ENCODE peak calls at places on chromosomes 5 and 9, in five cellular contexts. One of them, this sample, is unnamed.
A peak's percentile ranks its signal among the peaks of the same experiment; 100 is the strongest.

GRCh38 chr9:18474778-18475177 is 825 bp downstream of the ADAMTSL1 start:
- DNase-seq in cardiac muscle cell: no peak
- DNase-seq in GM04504: no peak
- DNase-seq in H9: no peak
- DNase-seq in SK-N-MC: no peak
- DNase-seq in this sample: no peak

GRCh38 chr5:179065703-179066102 is 5.5 kb downstream of the ZNF354C start:
- DNase-seq in SK-N-MC: no peak
- DNase-seq in cardiac muscle cell: no peak
- DNase-seq in GM04504: no peak
- DNase-seq in H9: no peak
- DNase-seq in this sample: no peak

GRCh38 chr5:107289030-107289714 is 381.6 kb downstream of the EFNA5 start:
- DNase-seq in SK-N-MC: no peak
- DNase-seq in H9: no peak
- DNase-seq in GM04504: no peak
- DNase-seq in cardiac muscle cell: no peak
- DNase-seq in this sample: no peak

GRCh38 chr9:115162946-115163345 is 45.0 kb upstream of the TNC start:
- DNase-seq in GM04504: peak; percentile 45
- DNase-seq in cardiac muscle cell: no peak
- DNase-seq in SK-N-MC: no peak
- DNase-seq in H9: no peak
- DNase-seq in this sample: no peak

GRCh38 chr9:20618361-20618799 is 3.9 kb downstream of the MLLT3 start:
- DNase-seq in cardiac muscle cell: no peak
- DNase-seq in GM04504: peak; percentile 70
- DNase-seq in SK-N-MC: no peak
- DNase-seq in H9: no peak
- DNase-seq in this sample: no peak

GRCh38 chr5:86118542-86118941 is 499.2 kb upstream of the COX7C start:
- DNase-seq in GM04504: no peak
- DNase-seq in H9: no peak
- DNase-seq in SK-N-MC: no peak
- DNase-seq in cardiac muscle cell: no peak
- DNase-seq in this sample: no peak

GRCh38 chr9:99457406-99457805 is 235.3 kb downstream of the SEC61B start:
- DNase-seq in cardiac muscle cell: no peak
- DNase-seq in GM04504: no peak
- DNase-seq in SK-N-MC: peak; percentile 93
- DNase-seq in H9: no peak
- DNase-seq in this sample: no peak

GRCh38 chr5:112931473-112931872 is 9.4 kb upstream of the REEP5 start:
- DNase-seq in H9: no peak
- DNase-seq in GM04504: peak; percentile 39
- DNase-seq in SK-N-MC: no peak
- DNase-seq in cardiac muscle cell: peak; percentile 19
- DNase-seq in this sample: no peak

GRCh38 chr5:65926276-65926761 is at the start of gene ERBIN:
- DNase-seq in H9: peak; percentile 52
- DNase-seq in GM04504: peak; percentile 79
- DNase-seq in SK-N-MC: no peak
- DNase-seq in cardiac muscle cell: peak; percentile 69
- DNase-seq in this sample: peak; percentile 93

GRCh38 chr9:89902450-89902849 is 297.6 kb downstream of the GADD45G start:
- DNase-seq in H9: peak; percentile 14
- DNase-seq in SK-N-MC: no peak
- DNase-seq in GM04504: peak; percentile 39
- DNase-seq in cardiac muscle cell: no peak
- DNase-seq in this sample: peak; percentile 30

GRCh38 chr5:1125030-1125357 is 13.1 kb upstream of the SLC12A7 start:
- DNase-seq in H9: no peak
- DNase-seq in cardiac muscle cell: peak; percentile 64
- DNase-seq in SK-N-MC: no peak
- DNase-seq in GM04504: peak; percentile 6
- DNase-seq in this sample: no peak

GRCh38 chr5:66989286-66989685 is 207.3 kb downstream of the CD180 start:
- DNase-seq in SK-N-MC: peak; percentile 3
- DNase-seq in cardiac muscle cell: peak; percentile 47
- DNase-seq in GM04504: no peak
- DNase-seq in H9: no peak
- DNase-seq in this sample: no peak

GRCh38 chr5:1737790-1738405 is 61.7 kb downstream of the MRPL36 start:
- DNase-seq in H9: peak; percentile 39
- DNase-seq in cardiac muscle cell: peak; percentile 54
- DNase-seq in GM04504: no peak
- DNase-seq in SK-N-MC: peak; percentile 3
- DNase-seq in this sample: no peak

GRCh38 chr5:62689599-62690368 is 111.2 kb downstream of the LRRC70 start:
- DNase-seq in SK-N-MC: no peak
- DNase-seq in cardiac muscle cell: no peak
- DNase-seq in GM04504: no peak
- DNase-seq in H9: no peak
- DNase-seq in this sample: no peak

GRCh38 chr5:58201922-58202648 is 257.8 kb downstream of the PLK2 start:
- DNase-seq in SK-N-MC: no peak
- DNase-seq in GM04504: no peak
- DNase-seq in H9: no peak
- DNase-seq in cardiac muscle cell: no peak
- DNase-seq in this sample: no peak

GRCh38 chr9:93908591-93909241 is 46.4 kb downstream of the BARX1 start:
- DNase-seq in SK-N-MC: no peak
- DNase-seq in cardiac muscle cell: no peak
- DNase-seq in GM04504: no peak
- DNase-seq in H9: no peak
- DNase-seq in this sample: no peak

GRCh38 chr9:133130721-133131244 is 9.7 kb upstream of the RALGDS start:
- DNase-seq in cardiac muscle cell: no peak
- DNase-seq in H9: no peak
- DNase-seq in GM04504: no peak
- DNase-seq in SK-N-MC: no peak
- DNase-seq in this sample: no peak

GRCh38 chr5:178213748-178214151 is 9.4 kb downstream of the HNRNPAB start:
- DNase-seq in H9: no peak
- DNase-seq in SK-N-MC: no peak
- DNase-seq in GM04504: no peak
- DNase-seq in cardiac muscle cell: no peak
- DNase-seq in this sample: no peak

GRCh38 chr5:178218237-178218636 is 13.9 kb downstream of the HNRNPAB start:
- DNase-seq in GM04504: no peak
- DNase-seq in SK-N-MC: no peak
- DNase-seq in cardiac muscle cell: no peak
- DNase-seq in H9: no peak
- DNase-seq in this sample: no peak

GRCh38 chr5:104299998-104300706 is 737.6 kb upstream of the NUDT12 start:
- DNase-seq in H9: no peak
- DNase-seq in cardiac muscle cell: no peak
- DNase-seq in SK-N-MC: no peak
- DNase-seq in GM04504: no peak
- DNase-seq in this sample: no peak

GRCh38 chr9:131222460-131222859 is 53.9 kb downstream of the FAM78A start:
- DNase-seq in cardiac muscle cell: no peak
- DNase-seq in SK-N-MC: no peak
- DNase-seq in GM04504: no peak
- DNase-seq in H9: no peak
- DNase-seq in this sample: peak; percentile 53

GRCh38 chr5:5159282-5160108 is 19.4 kb downstream of the ADAMTS16 start:
- DNase-seq in cardiac muscle cell: no peak
- DNase-seq in SK-N-MC: no peak
- DNase-seq in GM04504: no peak
- DNase-seq in H9: no peak
- DNase-seq in this sample: no peak

GRCh38 chr9:14314929-14315753 is 1.2 kb upstream of the NFIB start:
- DNase-seq in H9: peak; percentile 65
- DNase-seq in cardiac muscle cell: peak; percentile 87
- DNase-seq in SK-N-MC: no peak
- DNase-seq in GM04504: no peak
- DNase-seq in this sample: peak; percentile 96

GRCh38 chr5:157506066-157506590 is 46.1 kb downstream of the NIPAL4 start:
- DNase-seq in cardiac muscle cell: no peak
- DNase-seq in SK-N-MC: no peak
- DNase-seq in H9: no peak
- DNase-seq in GM04504: no peak
- DNase-seq in this sample: no peak

GRCh38 chr5:168424506-168425298 is 61.6 kb upstream of the RARS1 start:
- DNase-seq in cardiac muscle cell: no peak
- DNase-seq in SK-N-MC: no peak
- DNase-seq in H9: no peak
- DNase-seq in GM04504: no peak
- DNase-seq in this sample: no peak

GRCh38 chr5:6710551-6711318 is 2.5 kb upstream of the TENT4A start:
- DNase-seq in H9: no peak
- DNase-seq in GM04504: no peak
- DNase-seq in SK-N-MC: no peak
- DNase-seq in cardiac muscle cell: no peak
- DNase-seq in this sample: no peak

GRCh38 chr5:51652980-51653379 is 269.7 kb downstream of the ISL1 start:
- DNase-seq in GM04504: no peak
- DNase-seq in SK-N-MC: no peak
- DNase-seq in H9: no peak
- DNase-seq in cardiac muscle cell: no peak
- DNase-seq in this sample: no peak

GRCh38 chr5:19369048-19369447 is 619.0 kb downstream of the CDH18 start:
- DNase-seq in GM04504: no peak
- DNase-seq in cardiac muscle cell: no peak
- DNase-seq in H9: no peak
- DNase-seq in SK-N-MC: no peak
- DNase-seq in this sample: no peak

GRCh38 chr9:84921175-84921574 is 251.6 kb downstream of the NTRK2 start:
- DNase-seq in cardiac muscle cell: peak; percentile 17
- DNase-seq in GM04504: no peak
- DNase-seq in SK-N-MC: no peak
- DNase-seq in H9: no peak
- DNase-seq in this sample: no peak